ENCODE peak calls at places on chromosomes 11 and 22, in ten cellular contexts. J is psoas muscle; N is A549; M is coronary artery; V is A673; A is mucosa of descending colon; E is left ventricle myocardium inferior; H is CD8-positive, alpha-beta T cell; K is stomach; B is fibroblast of lung. T is an unnamed sample.

GRCh38 chr11:131668867-131669780 is 298.7 kb downstream of the NTM start:
- DNase-seq in V (peak), H (no peak), A (peak), E (no peak), K (peak), J (no peak), B (no peak), M (no peak), N (peak), T (peak)

GRCh38 chr11:2691991-2692841 is 7.6 kb downstream of the KCNQ1OT1 start:
- DNase-seq in E (no peak), H (no peak), K (no peak), N (no peak), B (no peak), J (peak), M (no peak), A (no peak), V (no peak), T (no peak)

GRCh38 chr11:7977251-7977917 is 9.8 kb upstream of the EIF3F start:
- DNase-seq in V (no peak), A (no peak), B (peak), J (no peak), K (no peak), H (no peak), N (peak), M (no peak), E (no peak), T (peak)

GRCh38 chr11:128330203-128330602 is 257.2 kb downstream of the ETS1 start:
- DNase-seq in B (no peak), E (no peak), K (no peak), J (no peak), N (no peak), A (no peak), H (no peak), M (no peak), V (no peak), T (no peak)

GRCh38 chr11:61699737-61700160 is 19.6 kb downstream of the DAGLA start:
- DNase-seq in J (peak), B (no peak), V (no peak), E (peak), M (no peak), N (no peak), H (no peak), A (peak), K (peak), T (no peak)

GRCh38 chr11:29957406-29957805 is 59.4 kb downstream of the KCNA4 start:
- DNase-seq in A (no peak), H (no peak), M (no peak), V (no peak), K (no peak), B (no peak), J (no peak), N (no peak), E (no peak), T (no peak)

GRCh38 chr11:132792341-132793140 is 739.8 kb downstream of the OPCML start:
- DNase-seq in B (no peak), V (no peak), K (no peak), E (no peak), H (no peak), J (no peak), M (no peak), A (no peak), N (no peak), T (no peak)

GRCh38 chr11:75668508-75669297 is at the start of gene MAP6:
- DNase-seq in N (peak), V (peak), J (peak), B (peak), H (no peak), E (peak), K (no peak), M (no peak), A (peak), T (no peak)

GRCh38 chr11:22670803-22671202 is 4.4 kb downstream of the GAS2 start:
- DNase-seq in J (no peak), K (no peak), M (no peak), V (peak), B (no peak), A (no peak), E (no peak), H (no peak), N (peak), T (no peak)

GRCh38 chr11:66950113-66950535 is 8.1 kb downstream of the PC start:
- DNase-seq in V (peak), B (peak), N (peak), M (peak), K (peak), A (peak), H (no peak), E (no peak), J (peak), T (peak)

GRCh38 chr11:96061094-96061493 is 137.2 kb upstream of the MTMR2 start:
- DNase-seq in M (no peak), V (no peak), A (no peak), E (no peak), K (no peak), N (no peak), J (no peak), H (no peak), B (no peak), T (peak)

GRCh38 chr11:20647976-20648565 is 21.3 kb upstream of the NELL1 start:
- DNase-seq in M (no peak), B (peak), J (no peak), A (no peak), H (peak), K (peak), N (peak), V (peak), E (no peak), T (peak)

GRCh38 chr22:46084943-46085830 is 65.1 kb upstream of the PPARA start:
- DNase-seq in A (peak), N (peak), M (peak), V (peak), K (peak), E (peak), B (peak), H (no peak), J (peak), T (peak)

GRCh38 chr22:44676441-44677298 is 25.3 kb upstream of the PRR5 start:
- DNase-seq in B (no peak), M (no peak), V (no peak), E (no peak), J (no peak), H (no peak), A (peak), K (peak), N (peak), T (peak)

GRCh38 chr11:6599449-6599848 is 4.0 kb downstream of the RRP8 start:
- DNase-seq in H (no peak), E (no peak), M (peak), K (no peak), A (no peak), B (no peak), V (no peak), J (no peak), N (no peak), T (no peak)

GRCh38 chr11:66371627-66372415 is at the start of gene SLC29A2:
- DNase-seq in K (peak), H (peak), N (peak), V (peak), J (peak), E (peak), B (no peak), A (peak), M (no peak), T (no peak)

GRCh38 chr11:10331548-10332289 is 26.8 kb downstream of the ADM start:
- DNase-seq in J (no peak), A (no peak), B (peak), K (no peak), V (no peak), E (no peak), M (no peak), N (no peak), H (no peak), T (no peak)

GRCh38 chr22:46087816-46088277 is 62.5 kb upstream of the PPARA start:
- DNase-seq in N (peak), H (no peak), E (peak), V (peak), M (peak), K (peak), J (peak), B (peak), A (peak), T (peak)

GRCh38 chr11:64844330-64845124 is at the start of gene CDC42BPG:
- DNase-seq in E (peak), K (peak), N (peak), V (peak), B (peak), J (peak), H (peak), M (no peak), A (peak), T (peak)

GRCh38 chr11:33532720-33533119 is 167.9 kb downstream of the C11orf91 start:
- DNase-seq in K (no peak), J (no peak), M (no peak), N (no peak), E (no peak), H (no peak), A (no peak), B (no peak), V (no peak), T (no peak)

GRCh38 chr11:63710476-63711217 is 29.3 kb downstream of the RTN3 start:
- DNase-seq in E (no peak), H (no peak), V (peak), A (no peak), K (no peak), J (no peak), B (peak), M (no peak), N (peak), T (peak)

GRCh38 chr11:86148339-86148738 is 79.5 kb upstream of the PICALM start:
- DNase-seq in H (no peak), E (no peak), M (no peak), B (no peak), K (no peak), J (no peak), V (no peak), N (no peak), A (no peak), T (no peak)

GRCh38 chr11:57762235-57762866 is 749 bp downstream of the CTNND1 start:
- DNase-seq in J (no peak), N (no peak), M (no peak), K (no peak), E (no peak), B (no peak), A (no peak), V (peak), H (no peak), T (no peak)

GRCh38 chr22:22351366-22351765 is 106.8 kb downstream of the VPREB1 start:
- DNase-seq in V (no peak), J (no peak), K (no peak), N (no peak), B (no peak), E (no peak), A (no peak), M (no peak), H (no peak), T (no peak)

GRCh38 chr11:134027671-134028070 is 41.2 kb upstream of the JAM3 start:
- DNase-seq in V (no peak), J (no peak), M (no peak), B (no peak), H (peak), E (no peak), N (no peak), A (no peak), K (no peak), T (no peak)

GRCh38 chr11:12673924-12674570 is at the start of gene TEAD1:
- DNase-seq in B (peak), H (peak), N (peak), A (peak), J (peak), V (peak), E (peak), M (peak), K (peak), T (peak)

GRCh38 chr11:133576351-133576750 is 44.0 kb upstream of the OPCML start:
- DNase-seq in H (no peak), A (no peak), E (no peak), V (no peak), B (no peak), N (no peak), M (no peak), J (no peak), K (no peak), T (no peak)

GRCh38 chr11:27649800-27650199 is 50.5 kb downstream of the BDNF start:
- DNase-seq in K (no peak), E (no peak), N (no peak), A (no peak), J (no peak), H (no peak), M (no peak), B (no peak), V (no peak), T (no peak)

GRCh38 chr11:88484873-88485621 is 147.5 kb upstream of the CTSC start:
- DNase-seq in A (peak), V (peak), B (peak), N (peak), H (no peak), E (no peak), J (no peak), M (no peak), K (no peak), T (no peak)

GRCh38 chr11:34405079-34405858 is 33.5 kb upstream of the CAT start:
- DNase-seq in B (peak), V (peak), N (peak), J (no peak), A (no peak), E (no peak), M (no peak), K (no peak), H (no peak), T (no peak)

GRCh38 chr11:15956302-15956701 is 400.0 kb downstream of the SOX6 start:
- DNase-seq in K (no peak), E (no peak), B (no peak), H (no peak), N (no peak), V (no peak), A (no peak), M (no peak), J (no peak), T (no peak)

GRCh38 chr11:17639781-17640180 is 79.6 kb upstream of the MYOD1 start:
- DNase-seq in V (no peak), J (no peak), E (no peak), K (no peak), N (no peak), A (no peak), M (no peak), H (no peak), B (no peak), T (no peak)

GRCh38 chr11:122711831-122712378 is 56.4 kb downstream of the UBASH3B start:
- DNase-seq in H (no peak), V (peak), M (no peak), N (no peak), E (no peak), A (no peak), K (no peak), B (peak), J (no peak), T (peak)

DNA sequence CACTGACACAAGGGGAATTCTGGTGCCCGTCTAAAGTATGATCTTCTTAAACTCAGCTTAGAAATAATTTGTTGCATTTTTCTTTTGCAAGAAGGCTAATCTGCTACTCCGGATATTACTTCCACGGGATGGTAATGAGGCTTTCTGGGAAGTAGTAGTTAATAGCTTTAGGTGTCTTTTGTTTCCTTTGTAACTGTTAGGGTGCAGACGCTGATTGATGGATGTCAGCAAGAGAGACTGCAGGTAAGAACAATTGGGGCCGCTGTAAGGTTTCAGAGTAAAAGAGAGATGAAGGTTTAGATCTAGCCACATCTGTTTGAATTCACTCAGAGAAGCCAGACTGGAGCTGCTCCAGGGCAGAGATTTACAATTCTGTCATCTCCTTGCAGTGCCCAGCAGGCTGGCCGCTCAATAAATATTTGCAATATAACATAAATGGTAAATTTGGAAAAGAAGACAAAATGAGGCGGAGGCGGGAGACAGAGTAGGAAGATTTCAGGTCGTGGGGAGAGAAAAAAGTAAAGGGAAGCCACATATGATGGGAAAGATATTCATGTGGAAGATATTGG is 320.4 kb downstream of the AASDHPPT start:
- DNase-seq in K (no peak), B (peak), N (no peak), M (no peak), E (no peak), J (no peak), H (no peak), A (no peak), V (no peak), T (no peak)
- H3K4me3 ChIP-seq in K (no peak), B (no peak), N (no peak), M (no peak), E (no peak), J (no peak), H (no peak), A (no peak), V (no peak), T (no peak)

GRCh38 chr11:94557391-94557790 is 9.8 kb upstream of the PIWIL4 start:
- DNase-seq in E (no peak), A (no peak), N (no peak), B (peak), J (no peak), K (no peak), V (no peak), H (no peak), M (no peak), T (no peak)
- H3K4me3 ChIP-seq in E (no peak), A (no peak), N (no peak), B (no peak), J (no peak), K (no peak), V (no peak), H (no peak), M (no peak), T (no peak)

GRCh38 chr11:117218133-117218915 is 13.5 kb downstream of the PCSK7 start:
- DNase-seq in M (peak), N (no peak), K (no peak), B (peak), H (no peak), A (no peak), E (no peak), J (no peak), V (no peak), T (peak)
- H3K4me3 ChIP-seq in M (peak), N (no peak), K (no peak), B (no peak), H (no peak), A (no peak), E (peak), J (peak), V (no peak), T (no peak)

GRCh38 chr11:70071996-70072395 is 6.1 kb upstream of the ANO1 start:
- DNase-seq in M (peak), H (no peak), V (no peak), J (no peak), N (no peak), B (no peak), E (no peak), K (no peak), A (no peak), T (no peak)

GRCh38 chr11:70073881-70074371 is 4.2 kb upstream of the ANO1 start:
- DNase-seq in N (no peak), M (peak), J (no peak), K (no peak), A (no peak), V (no peak), B (peak), E (no peak), H (no peak), T (no peak)

GRCh38 chr11:70072471-70073187 is 5.5 kb upstream of the ANO1 start:
- DNase-seq in J (no peak), V (no peak), H (no peak), B (no peak), M (peak), N (no peak), K (no peak), A (no peak), E (no peak), T (no peak)

GRCh38 chr11:70074701-70075100 is 3.4 kb upstream of the ANO1 start:
- DNase-seq in M (peak), V (no peak), B (no peak), E (no peak), N (no peak), J (no peak), H (no peak), A (no peak), K (no peak), T (no peak)

GRCh38 chr11:70073188-70073817 is 4.8 kb upstream of the ANO1 start:
- DNase-seq in H (no peak), B (peak), J (no peak), A (no peak), K (no peak), V (peak), M (no peak), N (no peak), E (no peak), T (no peak)
- H3K4me3 ChIP-seq in H (no peak), B (no peak), J (no peak), A (no peak), K (no peak), V (no peak), M (no peak), N (no peak), E (no peak), T (no peak)

DNA sequence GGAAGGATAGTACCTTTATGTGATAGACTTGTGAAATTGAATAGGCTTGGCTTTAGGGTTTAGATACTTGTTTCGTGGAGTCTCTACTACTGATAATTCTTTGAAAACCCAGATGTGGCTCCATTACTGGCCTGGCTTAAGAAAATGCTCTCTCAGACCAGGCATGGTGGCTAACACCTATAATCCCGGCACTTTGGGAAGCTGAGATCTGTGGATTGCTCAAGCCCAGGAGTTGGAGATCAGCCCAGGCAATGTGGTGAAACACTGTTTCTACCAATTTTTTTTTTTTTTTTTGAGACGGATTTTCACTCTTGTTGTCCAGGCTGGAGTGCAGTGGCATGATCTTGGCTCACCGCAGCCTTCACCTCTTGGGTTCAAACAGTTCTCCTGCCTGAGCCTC is 40.9 kb downstream of the ATG13 start:
- DNase-seq in H (no peak), A (no peak), B (peak), N (no peak), M (no peak), E (peak), V (no peak), K (no peak), J (peak), T (peak)
- H3K4me3 ChIP-seq in H (no peak), A (no peak), B (no peak), N (no peak), M (no peak), E (no peak), V (no peak), K (no peak), J (no peak), T (no peak)

T was measured in fibroblast of villous mesenchyme.